ENCODE peak calls at places on chromosomes 16 and 17, in six cellular contexts. One of them, this sample, is unnamed.

GRCh38 chr16:49652441-49653175 is 203.3 kb downstream of the ZNF423 start:
- DNase-seq in CD4-positive, CD25-positive, alpha-beta regulatory T cell: no peak
- DNase-seq in CD8-positive, alpha-beta T cell: no peak
- DNase-seq in astrocyte of the spinal cord: peak; percentile 80
- DNase-seq in mucosa of descending colon: peak; percentile 56
- DNase-seq in pancreas: no peak
- DNase-seq in this sample: no peak

GRCh38 chr17:77793146-77793887 is 165.2 kb upstream of the TNRC6C start:
- DNase-seq in mucosa of descending colon: no peak
- DNase-seq in CD8-positive, alpha-beta T cell: no peak
- DNase-seq in pancreas: no peak
- DNase-seq in CD4-positive, CD25-positive, alpha-beta regulatory T cell: no peak
- DNase-seq in astrocyte of the spinal cord: no peak
- DNase-seq in this sample: no peak

GRCh38 chr17:61849674-61850073 is 13.7 kb downstream of the BRIP1 start:
- DNase-seq in CD8-positive, alpha-beta T cell: no peak
- DNase-seq in mucosa of descending colon: no peak
- DNase-seq in astrocyte of the spinal cord: peak; percentile 19
- DNase-seq in CD4-positive, CD25-positive, alpha-beta regulatory T cell: no peak
- DNase-seq in pancreas: no peak
- DNase-seq in this sample: no peak

GRCh38 chr17:82101767-82102679 is 4.0 kb upstream of the FASN start:
- DNase-seq in mucosa of descending colon: peak; percentile 65
- DNase-seq in CD4-positive, CD25-positive, alpha-beta regulatory T cell: no peak
- DNase-seq in CD8-positive, alpha-beta T cell: no peak
- DNase-seq in astrocyte of the spinal cord: no peak
- DNase-seq in pancreas: peak; percentile 46
- DNase-seq in this sample: no peak

GRCh38 chr16:86768999-86769398 is 190.7 kb downstream of the FOXL1 start:
- DNase-seq in CD4-positive, CD25-positive, alpha-beta regulatory T cell: no peak
- DNase-seq in mucosa of descending colon: no peak
- DNase-seq in CD8-positive, alpha-beta T cell: no peak
- DNase-seq in pancreas: peak; percentile 14
- DNase-seq in astrocyte of the spinal cord: peak; percentile 57
- DNase-seq in this sample: no peak

GRCh38 chr17:20896153-20896649 is 146.6 kb downstream of the USP22 start:
- DNase-seq in astrocyte of the spinal cord: peak; percentile 4
- DNase-seq in pancreas: peak; percentile 77
- DNase-seq in CD8-positive, alpha-beta T cell: no peak
- DNase-seq in CD4-positive, CD25-positive, alpha-beta regulatory T cell: peak; percentile 15
- DNase-seq in mucosa of descending colon: no peak
- DNase-seq in this sample: no peak

GRCh38 chr17:3558603-3559269 is 1.1 kb upstream of the TRPV3 start:
- DNase-seq in pancreas: peak; percentile 49
- DNase-seq in mucosa of descending colon: peak; percentile 85
- DNase-seq in CD4-positive, CD25-positive, alpha-beta regulatory T cell: peak; percentile 84
- DNase-seq in CD8-positive, alpha-beta T cell: no peak
- DNase-seq in astrocyte of the spinal cord: peak; percentile 2
- DNase-seq in this sample: no peak

GRCh38 chr17:80270104-80270503 is 9.5 kb downstream of the RNF213 start:
- DNase-seq in astrocyte of the spinal cord: no peak
- DNase-seq in CD8-positive, alpha-beta T cell: no peak
- DNase-seq in pancreas: no peak
- DNase-seq in CD4-positive, CD25-positive, alpha-beta regulatory T cell: no peak
- DNase-seq in mucosa of descending colon: no peak
- DNase-seq in this sample: no peak

GRCh38 chr17:81335388-81336157 is 40.5 kb upstream of the SLC38A10 start:
- DNase-seq in astrocyte of the spinal cord: no peak
- DNase-seq in CD4-positive, CD25-positive, alpha-beta regulatory T cell: no peak
- DNase-seq in CD8-positive, alpha-beta T cell: no peak
- DNase-seq in mucosa of descending colon: peak; percentile 83
- DNase-seq in pancreas: peak; percentile 51
- DNase-seq in this sample: no peak

GRCh38 chr16:53654946-53655345 is 48.7 kb downstream of the RPGRIP1L start:
- DNase-seq in mucosa of descending colon: no peak
- DNase-seq in CD8-positive, alpha-beta T cell: no peak
- DNase-seq in pancreas: no peak
- DNase-seq in CD4-positive, CD25-positive, alpha-beta regulatory T cell: no peak
- DNase-seq in astrocyte of the spinal cord: no peak
- DNase-seq in this sample: no peak

GRCh38 chr16:27676807-27677206 is 126.9 kb downstream of the KATNIP start:
- DNase-seq in astrocyte of the spinal cord: peak; percentile 58
- DNase-seq in pancreas: no peak
- DNase-seq in CD8-positive, alpha-beta T cell: no peak
- DNase-seq in CD4-positive, CD25-positive, alpha-beta regulatory T cell: no peak
- DNase-seq in mucosa of descending colon: no peak
- DNase-seq in this sample: no peak

GRCh38 chr17:37827905-37828304 is 83.0 kb upstream of the HNF1B start:
- DNase-seq in astrocyte of the spinal cord: no peak
- DNase-seq in pancreas: no peak
- DNase-seq in CD4-positive, CD25-positive, alpha-beta regulatory T cell: no peak
- DNase-seq in CD8-positive, alpha-beta T cell: no peak
- DNase-seq in mucosa of descending colon: no peak
- DNase-seq in this sample: no peak

GRCh38 chr17:4584125-4584834 is at the start of gene SMTNL2:
- DNase-seq in mucosa of descending colon: peak; percentile 41
- DNase-seq in CD4-positive, CD25-positive, alpha-beta regulatory T cell: no peak
- DNase-seq in astrocyte of the spinal cord: no peak
- DNase-seq in pancreas: no peak
- DNase-seq in CD8-positive, alpha-beta T cell: no peak
- DNase-seq in this sample: no peak

GRCh38 chr17:74295625-74296547 is 21.9 kb downstream of the DNAI2 start:
- DNase-seq in CD4-positive, CD25-positive, alpha-beta regulatory T cell: no peak
- DNase-seq in CD8-positive, alpha-beta T cell: no peak
- DNase-seq in mucosa of descending colon: no peak
- DNase-seq in pancreas: no peak
- DNase-seq in astrocyte of the spinal cord: no peak
- DNase-seq in this sample: no peak

GRCh38 chr17:39231091-39231561 is 5.4 kb upstream of the STAC2 start:
- DNase-seq in pancreas: no peak
- DNase-seq in astrocyte of the spinal cord: no peak
- DNase-seq in CD4-positive, CD25-positive, alpha-beta regulatory T cell: no peak
- DNase-seq in CD8-positive, alpha-beta T cell: no peak
- DNase-seq in mucosa of descending colon: no peak
- DNase-seq in this sample: no peak

GRCh38 chr17:68595496-68595895 is 5.7 kb downstream of the FAM20A start:
- DNase-seq in CD8-positive, alpha-beta T cell: no peak
- DNase-seq in mucosa of descending colon: no peak
- DNase-seq in pancreas: no peak
- DNase-seq in astrocyte of the spinal cord: no peak
- DNase-seq in CD4-positive, CD25-positive, alpha-beta regulatory T cell: no peak
- DNase-seq in this sample: no peak

GRCh38 chr16:48409839-48410610 is 24.8 kb upstream of the SIAH1 start:
- DNase-seq in CD8-positive, alpha-beta T cell: no peak
- DNase-seq in CD4-positive, CD25-positive, alpha-beta regulatory T cell: no peak
- DNase-seq in astrocyte of the spinal cord: peak; percentile 76
- DNase-seq in mucosa of descending colon: peak; percentile 61
- DNase-seq in pancreas: peak; percentile 59
- DNase-seq in this sample: no peak

GRCh38 chr17:16328997-16329396 is 24.3 kb downstream of the CENPV start:
- DNase-seq in CD4-positive, CD25-positive, alpha-beta regulatory T cell: no peak
- DNase-seq in CD8-positive, alpha-beta T cell: no peak
- DNase-seq in mucosa of descending colon: no peak
- DNase-seq in pancreas: no peak
- DNase-seq in astrocyte of the spinal cord: peak; percentile 33
- DNase-seq in this sample: no peak

GRCh38 chr17:73371285-73371684 is 59.5 kb upstream of the CDC42EP4 start:
- DNase-seq in pancreas: no peak
- DNase-seq in CD8-positive, alpha-beta T cell: no peak
- DNase-seq in CD4-positive, CD25-positive, alpha-beta regulatory T cell: no peak
- DNase-seq in mucosa of descending colon: no peak
- DNase-seq in astrocyte of the spinal cord: peak; percentile 85
- DNase-seq in this sample: no peak

DNA sequence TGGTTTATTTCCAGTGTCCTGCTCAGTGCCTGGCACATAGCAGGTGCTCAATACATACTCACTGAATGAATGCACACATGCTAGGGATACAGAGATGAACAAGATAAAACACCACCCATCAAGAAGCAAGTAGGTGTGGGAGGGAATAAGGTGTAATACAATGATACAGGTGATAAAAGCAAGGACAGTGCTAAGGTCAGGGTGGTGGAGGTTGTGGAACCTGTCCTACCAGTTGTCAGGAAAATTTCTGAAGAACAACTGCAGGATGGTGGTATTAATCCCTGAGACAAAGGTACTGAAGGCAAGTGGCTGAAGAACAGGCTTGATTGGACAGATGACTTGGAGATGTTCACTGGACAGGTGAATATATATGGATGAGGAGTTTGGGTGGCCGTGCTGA is 1.8 kb downstream of the KNOP1 start:
- DNase-seq in CD4-positive, CD25-positive, alpha-beta regulatory T cell: no peak
- DNase-seq in CD8-positive, alpha-beta T cell: no peak
- DNase-seq in astrocyte of the spinal cord: no peak
- DNase-seq in pancreas: no peak
- DNase-seq in mucosa of descending colon: no peak
- DNase-seq in this sample: no peak
- H3K4me3 ChIP-seq in CD4-positive, CD25-positive, alpha-beta regulatory T cell: peak overlapping the region; percentile 27
- H3K4me3 ChIP-seq in CD8-positive, alpha-beta T cell: no peak overlapping the region
- H3K4me3 ChIP-seq in astrocyte of the spinal cord: no peak overlapping the region
- H3K4me3 ChIP-seq in pancreas: no peak overlapping the region
- H3K4me3 ChIP-seq in mucosa of descending colon: no peak overlapping the region
- H3K4me3 ChIP-seq in this sample: no peak overlapping the region

DNA sequence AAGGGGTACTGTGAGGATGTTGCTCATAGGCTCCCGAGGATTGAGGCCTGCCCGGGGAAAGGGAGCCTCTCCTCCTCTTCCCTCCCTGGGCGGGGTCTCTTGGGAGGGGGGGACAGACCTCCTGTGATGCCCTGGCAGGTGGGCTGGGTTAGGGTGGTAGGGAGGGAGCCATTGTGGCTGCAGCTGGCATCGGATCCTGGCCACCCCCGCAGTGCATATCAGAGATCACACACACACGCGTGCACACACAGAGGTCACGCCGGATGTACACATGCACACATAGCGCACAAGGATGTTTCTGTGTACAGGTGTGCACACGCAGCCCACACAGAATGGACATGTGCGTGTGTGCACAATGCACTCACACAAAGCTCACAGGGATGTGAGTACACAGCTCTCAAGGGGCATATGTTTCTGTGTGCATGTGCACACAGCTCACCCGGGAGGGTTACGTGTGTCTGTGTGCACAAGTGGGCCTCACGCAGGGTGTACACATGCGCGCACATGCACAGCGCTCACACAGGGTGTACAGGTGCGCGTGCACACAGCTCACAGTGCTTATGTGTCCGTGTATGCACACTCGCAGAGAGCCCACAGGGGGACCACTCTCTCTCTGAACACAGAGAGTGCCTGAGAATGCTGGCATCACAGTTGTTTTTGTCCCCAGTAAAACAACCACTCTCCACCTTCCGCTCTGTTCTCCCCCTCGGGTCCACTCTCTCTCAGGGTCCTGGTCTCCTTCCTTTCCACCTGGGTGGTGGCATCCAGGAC is 2.4 kb downstream of the GJD3 start:
- DNase-seq in CD4-positive, CD25-positive, alpha-beta regulatory T cell: no peak
- DNase-seq in mucosa of descending colon: no peak
- DNase-seq in CD8-positive, alpha-beta T cell: no peak
- DNase-seq in astrocyte of the spinal cord: no peak
- DNase-seq in pancreas: no peak
- DNase-seq in this sample: no peak
- H3K4me3 ChIP-seq in CD4-positive, CD25-positive, alpha-beta regulatory T cell: no peak overlapping the region
- H3K4me3 ChIP-seq in mucosa of descending colon: no peak overlapping the region
- H3K4me3 ChIP-seq in CD8-positive, alpha-beta T cell: no peak overlapping the region
- H3K4me3 ChIP-seq in astrocyte of the spinal cord: peak overlapping the region; percentile 21
- H3K4me3 ChIP-seq in pancreas: no peak overlapping the region
- H3K4me3 ChIP-seq in this sample: peak overlapping the region; percentile 42

DNA sequence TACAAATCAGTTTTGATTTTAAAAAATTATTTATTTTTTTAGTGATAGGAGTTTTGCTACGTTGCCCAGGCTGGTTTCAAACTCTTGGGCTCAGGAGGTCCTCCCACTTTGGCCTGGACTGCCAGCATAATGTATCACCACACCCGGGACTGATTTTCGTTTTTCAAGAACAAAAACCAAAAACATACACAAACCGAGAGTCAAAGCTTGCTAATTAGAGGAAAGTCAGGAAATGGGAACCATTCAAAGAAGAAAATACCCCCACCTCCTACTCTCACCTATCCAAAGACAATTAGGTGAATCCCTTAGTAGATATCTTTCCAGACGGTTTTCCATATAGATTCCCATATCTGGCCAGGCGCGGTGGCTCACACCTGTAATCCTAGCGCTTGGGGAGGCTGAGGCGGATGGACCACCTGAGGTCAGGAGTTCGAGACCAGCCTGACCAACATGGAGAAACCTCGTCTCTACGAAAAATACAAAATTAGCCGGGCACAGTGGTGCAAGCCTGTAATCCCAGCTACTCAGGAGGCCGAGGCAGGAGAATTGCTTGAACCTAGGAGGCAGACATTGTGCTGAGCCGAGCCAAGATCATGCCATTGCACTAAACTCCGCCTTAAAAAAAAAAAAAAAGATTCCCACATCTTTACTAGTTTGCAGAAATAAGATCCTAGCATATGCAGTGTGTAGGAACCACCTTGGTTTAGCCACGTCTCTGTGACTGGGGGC is 883 bp upstream of the SPN start:
- DNase-seq in CD4-positive, CD25-positive, alpha-beta regulatory T cell: no peak
- DNase-seq in CD8-positive, alpha-beta T cell: no peak
- DNase-seq in pancreas: no peak
- DNase-seq in astrocyte of the spinal cord: no peak
- DNase-seq in mucosa of descending colon: no peak
- DNase-seq in this sample: no peak
- H3K4me3 ChIP-seq in CD4-positive, CD25-positive, alpha-beta regulatory T cell: peak overlapping the region; percentile 90
- H3K4me3 ChIP-seq in CD8-positive, alpha-beta T cell: peak overlapping the region; percentile 89
- H3K4me3 ChIP-seq in pancreas: no peak overlapping the region
- H3K4me3 ChIP-seq in astrocyte of the spinal cord: no peak overlapping the region
- H3K4me3 ChIP-seq in mucosa of descending colon: no peak overlapping the region
- H3K4me3 ChIP-seq in this sample: peak overlapping the region; percentile 83

DNA sequence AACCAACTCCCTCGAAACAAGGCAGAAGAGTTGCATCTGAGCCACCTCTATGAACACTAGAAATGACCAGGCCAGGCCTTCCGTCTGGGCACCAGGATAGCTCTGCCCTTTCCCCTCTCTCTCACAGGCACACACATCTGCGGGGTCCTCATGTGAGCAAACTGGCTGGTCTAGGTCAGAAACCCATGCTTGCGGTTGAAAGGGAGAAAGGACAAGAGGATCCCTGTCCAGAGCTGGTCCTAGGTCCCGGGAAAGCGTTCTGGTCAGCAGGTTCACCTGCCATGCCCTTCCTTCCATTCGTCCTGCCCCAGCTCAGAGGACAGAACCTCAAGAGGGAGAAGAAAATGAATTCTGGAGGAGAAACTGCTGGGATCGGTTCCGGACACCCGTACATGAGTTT is 2.7 kb downstream of the MNT start:
- DNase-seq in pancreas: no peak
- DNase-seq in mucosa of descending colon: no peak
- DNase-seq in CD4-positive, CD25-positive, alpha-beta regulatory T cell: no peak
- DNase-seq in astrocyte of the spinal cord: no peak
- DNase-seq in CD8-positive, alpha-beta T cell: no peak
- DNase-seq in this sample: no peak
- H3K4me3 ChIP-seq in pancreas: no peak overlapping the region
- H3K4me3 ChIP-seq in mucosa of descending colon: no peak overlapping the region
- H3K4me3 ChIP-seq in CD4-positive, CD25-positive, alpha-beta regulatory T cell: no peak overlapping the region
- H3K4me3 ChIP-seq in astrocyte of the spinal cord: peak overlapping the region; percentile 23
- H3K4me3 ChIP-seq in CD8-positive, alpha-beta T cell: no peak overlapping the region
- H3K4me3 ChIP-seq in this sample: no peak overlapping the region